ENCODE peak calls at places on chromosomes 7 and 10, in four cellular contexts. K is heart right ventricle, A is A673, B is astrocyte. P is an unnamed sample. For H3K9me3, the result is how much of the 10 kb centered on the place peaks cover.

GRCh38 chr10:75972494-75973276 is 541.3 kb downstream of the LRMDA start:
- DNase-seq in K (no peak), A (no peak), B (peak), P (no peak)

GRCh38 chr10:4498763-4499251 is 327.2 kb upstream of the AKR1E2 start:
- DNase-seq in K (no peak), A (peak), B (peak), P (no peak)

GRCh38 chr7:50184266-50184665 is 91.2 kb upstream of the ZPBP start:
- DNase-seq in K (no peak), A (no peak), B (no peak), P (no peak)

GRCh38 chr10:43846187-43846680 is 197.6 kb upstream of the ZNF32 start:
- DNase-seq in K (peak), A (peak), B (peak), P (peak)

GRCh38 chr10:118332247-118332646 is 9.9 kb downstream of the FAM204A start:
- DNase-seq in K (no peak), A (peak), B (no peak), P (no peak)

GRCh38 chr10:131943021-131943814 is 38.5 kb downstream of the BNIP3 start:
- DNase-seq in K (no peak), A (peak), B (no peak), P (peak)

GRCh38 chr10:101566333-101567164 is 21.5 kb downstream of the POLL start:
- DNase-seq in K (no peak), A (peak), B (peak), P (no peak)

GRCh38 chr7:27110977-27111752 is 8.7 kb upstream of the HOXA2 start:
- DNase-seq in K (no peak), A (no peak), B (peak), P (no peak)

DNA sequence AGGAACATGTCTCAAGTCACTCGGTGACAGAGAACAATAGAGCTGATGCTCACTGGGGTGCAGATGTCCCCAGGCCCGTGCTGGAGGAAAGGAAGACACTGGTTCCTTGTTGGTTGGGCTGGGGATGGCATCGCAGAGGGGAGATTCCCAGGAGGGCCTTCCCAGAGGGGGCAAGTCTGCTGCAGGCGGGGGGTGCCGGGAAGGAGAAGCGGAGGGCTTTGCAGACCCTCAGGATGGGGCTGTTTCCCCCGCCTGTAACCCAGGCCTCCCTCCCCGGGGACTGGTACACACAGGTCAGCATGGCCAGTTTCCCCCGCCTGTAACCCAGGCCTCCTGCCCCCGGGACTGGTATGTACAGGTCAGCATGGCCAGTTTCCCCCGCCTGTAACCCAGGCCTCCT is 283.8 kb downstream of the DNAJB6 start:
- DNase-seq in K (no peak), A (no peak), B (no peak), P (no peak)
- H3K27ac ChIP-seq in K (no peak), A (no peak), B (no peak), P (no peak)

DNA sequence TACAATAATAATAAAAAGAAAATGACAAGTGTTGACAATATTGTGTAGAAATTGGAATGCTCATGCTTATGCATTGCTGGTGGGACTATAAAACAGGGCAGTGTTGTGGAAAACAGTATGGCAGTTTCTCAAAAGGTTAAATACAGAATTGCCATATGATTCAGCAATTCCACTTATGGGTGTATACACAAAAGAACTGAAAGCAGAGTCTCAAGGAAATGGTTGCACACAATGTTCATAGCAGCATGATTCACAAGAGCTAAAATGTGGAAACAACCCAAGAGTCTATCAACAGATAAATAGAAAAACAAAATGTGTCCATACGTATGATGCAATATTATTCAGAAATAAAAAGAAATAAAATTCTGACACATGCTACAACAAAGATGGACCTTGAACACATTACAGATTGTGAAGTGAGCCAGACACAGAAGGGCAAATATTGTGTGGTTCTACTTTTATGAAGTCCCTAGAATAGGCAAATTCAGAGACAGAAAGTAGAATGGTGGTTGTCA is 64.8 kb upstream of the GRM8 start:
- DNase-seq in K (no peak), A (no peak), B (no peak), P (no peak)
- TF ChIP-seq CTCF in K (no peak), A (no peak), B (no peak), P (no peak)

DNA sequence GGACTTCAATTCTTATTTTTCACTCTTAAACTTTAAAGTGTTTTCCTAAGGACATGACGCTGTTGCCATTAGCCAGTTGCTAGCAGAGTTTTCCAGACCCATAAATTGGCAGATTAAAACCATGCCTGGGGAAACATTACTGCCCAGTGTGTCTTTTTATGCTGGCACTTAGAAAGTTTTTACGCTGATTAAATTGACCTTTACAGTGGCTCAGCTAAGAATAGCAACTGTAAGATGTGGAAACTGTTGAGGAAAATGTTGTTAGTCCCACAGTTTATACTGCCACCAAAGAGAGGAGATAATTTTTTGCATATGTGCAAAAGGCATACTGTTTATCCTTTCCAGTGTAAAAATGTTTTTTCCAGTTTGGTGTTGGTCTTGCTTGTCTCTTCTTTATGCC is 45.5 kb downstream of the CYP17A1 start:
- DNase-seq in K (no peak), A (no peak), B (no peak), P (no peak)
- H3K9me3 ChIP-seq in K (under half), A (under half), B (under half), P (under half)

DNA sequence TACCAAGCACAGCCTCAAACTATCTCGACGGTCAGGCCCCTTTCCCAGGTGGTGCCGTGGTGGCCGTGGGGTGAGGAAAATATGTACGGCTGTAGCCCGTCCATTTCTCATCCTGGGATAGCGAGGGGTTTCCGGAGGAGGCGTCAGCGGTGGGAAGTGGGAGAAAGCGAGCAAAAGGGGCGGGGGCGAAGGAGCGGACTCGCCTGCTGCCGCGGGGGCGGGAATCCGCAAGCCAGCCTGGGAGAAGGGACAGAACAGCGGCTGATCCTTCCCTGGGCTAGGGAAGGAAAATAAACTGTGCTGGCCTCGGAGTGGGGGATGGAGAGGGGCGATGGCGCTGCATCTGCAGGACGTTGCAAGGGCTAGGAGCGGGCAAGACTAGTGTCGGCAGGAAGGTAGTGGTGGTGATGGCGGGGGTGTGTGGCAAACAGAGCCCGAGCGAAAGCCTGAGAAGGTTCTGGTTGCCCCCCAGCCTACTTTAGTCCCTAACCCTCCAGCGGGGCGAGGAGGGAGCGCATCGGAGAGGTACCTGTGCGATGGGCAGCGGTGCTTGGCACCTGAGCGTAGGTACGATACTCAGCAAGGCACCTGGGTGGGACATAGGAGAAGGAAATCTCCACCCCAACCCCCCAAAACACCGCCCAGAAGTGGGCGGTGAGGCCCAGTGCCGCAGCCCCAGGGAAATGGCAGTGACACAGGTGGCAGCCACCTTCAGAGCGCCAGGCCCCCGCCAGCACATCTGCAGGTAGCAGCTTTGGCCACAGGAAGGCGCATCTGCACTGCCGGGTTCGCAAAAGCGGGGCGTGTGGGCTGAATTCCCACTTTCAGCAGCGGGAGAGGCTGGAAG is 49.9 kb upstream of the STEAP1B start:
- DNase-seq in K (no peak), A (peak), B (no peak), P (no peak)
- H3K27ac ChIP-seq in K (no peak), A (no peak), B (no peak), P (no peak)

DNA sequence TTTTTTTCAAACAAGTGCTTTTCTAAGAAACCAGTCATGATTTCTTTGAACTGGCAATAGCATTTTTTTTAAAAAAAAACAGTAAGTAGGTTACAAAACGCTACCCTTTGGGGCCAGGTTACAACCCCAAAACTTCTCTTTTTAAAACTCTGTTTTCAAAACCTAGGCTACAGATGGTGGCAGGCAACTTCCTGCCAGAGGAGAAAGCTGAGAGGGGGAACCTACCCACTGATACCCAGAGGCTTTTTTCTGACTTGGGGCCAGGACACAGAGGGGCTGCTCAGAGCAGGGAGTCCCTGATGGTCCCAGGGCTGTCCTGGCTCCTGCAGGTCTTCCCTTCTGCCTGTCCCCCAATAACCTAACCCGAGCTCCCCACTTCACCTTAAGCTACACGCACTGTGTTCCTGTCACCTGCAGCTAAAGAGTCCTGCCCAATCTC is 6.9 kb downstream of the STN1 start:
- DNase-seq in K (no peak), A (no peak), B (no peak), P (peak)
- TF ChIP-seq CTCF in K (no peak), A (no peak), B (no peak), P (no peak)

DNA sequence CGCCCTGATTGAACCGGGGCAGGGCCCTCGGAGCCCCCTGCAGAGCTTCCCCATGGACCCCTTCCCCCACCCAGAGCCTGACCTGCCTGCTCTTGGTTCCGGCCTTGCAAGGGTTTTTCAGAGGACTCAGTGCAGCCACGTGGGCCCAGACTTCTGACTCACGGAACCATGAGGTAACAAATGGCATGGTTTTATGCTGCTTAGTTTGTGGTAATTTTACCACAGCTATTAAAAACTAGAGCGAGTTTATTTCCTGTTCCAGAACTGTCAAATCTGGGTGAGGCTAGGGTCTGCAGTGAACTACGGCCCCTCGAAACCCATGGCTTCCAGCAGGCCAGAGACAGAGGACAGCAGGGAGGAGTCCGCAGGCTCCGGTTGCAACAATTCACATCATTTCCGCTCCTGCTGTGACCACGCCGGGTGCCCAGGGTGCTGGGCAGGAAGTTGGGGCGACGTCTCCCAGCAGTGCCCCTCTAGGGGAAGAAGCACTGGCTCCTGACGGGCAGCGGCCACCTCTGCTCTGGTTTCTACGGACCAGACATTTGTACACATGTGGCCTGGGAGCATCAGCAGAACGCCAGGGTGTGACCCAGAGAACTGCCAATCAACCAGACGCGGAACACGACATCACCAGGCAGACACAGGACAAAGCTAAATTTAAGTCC is 74.8 kb downstream of the ADARB2 start:
- DNase-seq in K (no peak), A (peak), B (no peak), P (no peak)
- H3K9me3 ChIP-seq in K (under half), A (under half), B (under half), P (under half)

DNA sequence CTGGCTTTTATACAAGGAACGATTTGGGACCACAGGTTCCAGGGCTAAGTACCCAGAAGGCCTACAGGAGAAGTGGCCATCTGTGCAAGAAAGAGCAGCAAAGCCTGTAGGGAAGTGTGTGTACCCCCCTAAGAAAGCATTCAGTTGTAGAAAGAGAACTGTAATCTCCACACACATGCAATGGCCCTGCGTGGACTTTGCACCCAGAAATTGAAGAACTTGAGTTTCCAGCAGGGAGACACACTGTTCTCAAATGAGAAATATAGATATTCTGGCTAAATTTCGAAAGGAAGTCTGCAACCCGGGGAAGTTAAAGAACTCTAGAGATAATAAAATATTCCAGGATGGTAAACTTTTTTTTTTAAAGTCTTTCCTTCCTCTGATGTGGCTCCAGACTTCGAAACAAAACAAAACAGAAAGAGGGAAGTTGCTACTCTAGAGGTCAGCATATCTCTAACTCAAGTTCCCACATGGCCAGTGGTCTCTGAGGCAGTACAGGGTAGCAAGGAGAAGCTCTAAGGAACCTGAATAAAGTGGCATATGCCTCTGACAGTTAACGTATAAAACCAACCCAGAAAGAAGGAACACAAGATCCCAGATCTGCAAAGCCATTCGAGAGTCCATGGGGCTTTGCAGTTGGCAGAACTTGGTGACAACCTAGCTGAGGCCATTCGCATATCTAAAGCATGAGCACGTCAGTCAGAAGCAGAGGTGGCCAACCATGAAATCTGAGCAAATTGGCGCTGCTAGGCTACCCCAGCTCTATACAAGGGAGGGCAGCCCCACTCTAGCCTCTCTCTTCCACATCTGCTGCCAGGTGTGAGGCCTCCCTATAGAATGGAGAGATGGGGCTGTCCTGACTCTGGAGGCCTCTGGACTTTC is 56.6 kb downstream of the ELMO1 start:
- DNase-seq in K (no peak), A (no peak), B (no peak), P (no peak)
- H3K27ac ChIP-seq in K (no peak), A (no peak), B (no peak), P (no peak)

GRCh38 chr10:71762324-71762723 is 11.0 kb downstream of the VSIR start:
- DNase-seq in K (no peak), A (no peak), B (no peak), P (no peak)

GRCh38 chr10:71761105-71761511 is 12.2 kb downstream of the VSIR start:
- DNase-seq in K (no peak), A (no peak), B (no peak), P (no peak)

GRCh38 chr10:71763352-71764127 is 9.8 kb downstream of the VSIR start:
- DNase-seq in K (no peak), A (no peak), B (no peak), P (no peak)

GRCh38 chr10:71765176-71765906 is 8.0 kb downstream of the VSIR start:
- DNase-seq in K (peak), A (no peak), B (peak), P (no peak)

DNA sequence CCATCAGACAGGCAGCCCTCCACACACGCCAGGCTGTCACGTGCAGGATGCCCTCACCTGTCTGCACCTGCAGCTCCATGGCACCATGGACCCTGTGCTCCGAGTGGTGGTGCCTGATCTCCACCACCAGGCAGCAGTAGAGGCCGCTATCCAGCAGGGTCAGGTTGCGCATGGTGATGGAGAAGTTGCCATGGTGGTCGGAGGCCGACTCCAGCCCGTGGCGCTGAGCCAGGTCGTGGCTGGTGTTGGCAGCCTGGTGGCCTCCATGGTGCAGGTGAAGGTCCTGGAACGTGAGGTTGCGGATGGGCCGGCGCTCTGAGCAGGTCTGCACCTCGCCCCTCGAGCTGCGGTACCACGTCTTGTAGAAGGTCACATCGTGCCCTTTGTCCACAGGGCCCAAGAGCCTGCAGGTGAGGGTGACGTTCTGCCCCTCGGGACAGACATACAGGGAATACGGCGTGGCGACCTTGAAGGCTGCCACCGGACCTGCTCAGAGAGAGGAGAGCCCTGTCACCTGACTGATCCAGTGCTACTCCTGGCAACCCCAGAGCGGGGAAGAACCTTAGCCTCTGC is 11.7 kb downstream of the VSIR start:
- DNase-seq in K (no peak), A (no peak), B (no peak), P (no peak)
- TF ChIP-seq CTCF in K (no peak), A (no peak), B (no peak), P (no peak)

GRCh38 chr10:133614830-133615580 is 11.6 kb downstream of the FRG2B start:
- DNase-seq in K (no peak), A (no peak), B (no peak), P (no peak)

GRCh38 chr10:133618851-133619250 is 7.7 kb downstream of the FRG2B start:
- DNase-seq in K (no peak), A (no peak), B (no peak), P (no peak)

GRCh38 chr10:133616371-133617130 is 10.0 kb downstream of the FRG2B start:
- DNase-seq in K (no peak), A (no peak), B (no peak), P (no peak)

GRCh38 chr10:133613699-133614098 is 12.9 kb downstream of the FRG2B start:
- DNase-seq in K (no peak), A (no peak), B (no peak), P (no peak)

DNA sequence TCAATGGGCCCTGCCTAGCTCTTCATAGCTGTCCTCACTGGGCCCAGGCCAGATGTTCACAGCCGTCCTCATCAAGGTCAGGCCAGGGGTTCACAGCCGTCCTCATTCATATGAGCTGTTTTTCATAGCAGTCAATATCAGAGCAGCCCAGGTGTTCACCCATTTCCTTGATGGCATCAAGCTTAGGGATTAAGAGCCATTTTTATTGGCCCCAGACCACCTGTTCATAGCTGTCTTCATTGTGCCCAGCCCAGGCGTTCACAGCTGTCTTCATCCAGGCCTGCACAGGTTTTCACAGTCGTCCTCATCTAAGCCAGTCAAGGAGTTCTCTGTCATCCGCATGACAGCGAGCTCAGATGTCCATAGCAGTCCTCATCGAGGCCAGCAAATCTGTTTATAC is 9.4 kb downstream of the FRG2B start:
- DNase-seq in K (no peak), A (no peak), B (no peak), P (no peak)
- H3K9me3 ChIP-seq in K (under half), A (under half), B (under half), P (under half)

P was measured in CD4-positive, alpha-beta T cell.